ENCODE peak calls at places on chromosomes 4 and X, in four cellular contexts. T is uterus, V is A549, O is pancreas. S is an unnamed sample.

GRCh38 chr4:173529505-173530325 is at the start of gene HAND2:
- DNase-seq in O (no peak), T (peak), V (peak), S (no peak)

GRCh38 chrX:19805054-19805690 is 82.2 kb downstream of the SH3KBP1 start:
- DNase-seq in V (no peak), T (no peak), O (no peak), S (no peak)

GRCh38 chr4:84965558-84966381 is 720 bp downstream of the WDFY3 start:
- DNase-seq in O (peak), T (peak), V (peak), S (peak)

GRCh38 chr4:151806511-151806927 is 45.7 kb upstream of the GATB start:
- DNase-seq in T (no peak), V (no peak), O (no peak), S (no peak)

GRCh38 chr4:71476240-71476639 is 137.4 kb downstream of the SLC4A4 start:
- DNase-seq in V (no peak), T (no peak), O (no peak), S (no peak)

GRCh38 chrX:2829066-2829430 is 318 bp downstream of the GYG2 start:
- DNase-seq in V (no peak), O (peak), T (no peak), S (peak)

GRCh38 chr4:152778656-152779512 is 646 bp downstream of the TIGD4 start:
- DNase-seq in O (peak), V (peak), T (no peak), S (no peak)

GRCh38 chr4:71595576-71596108 is 188.2 kb downstream of the GC start:
- DNase-seq in O (no peak), V (no peak), T (no peak), S (no peak)

GRCh38 chr4:177256950-177257349 is 52.7 kb upstream of the NEIL3 start:
- DNase-seq in O (no peak), V (no peak), T (no peak), S (no peak)

GRCh38 chrX:133151320-133151719 is 54.4 kb upstream of the USP26 start:
- DNase-seq in T (no peak), O (no peak), V (no peak), S (peak)

GRCh38 chrX:42714981-42715688 is 62.8 kb downstream of the PPP1R2C start:
- DNase-seq in T (no peak), V (peak), O (peak), S (no peak)

GRCh38 chr4:98929341-98930267 is 671 bp upstream of the EIF4E start:
- DNase-seq in V (peak), T (peak), O (peak), S (peak)

GRCh38 chr4:187602339-187603092 is 393.1 kb upstream of the ZFP42 start:
- DNase-seq in V (no peak), O (no peak), T (no peak), S (no peak)

GRCh38 chr4:3368841-3369760 is 72.7 kb upstream of the HGFAC start:
- DNase-seq in T (peak), O (no peak), V (no peak), S (no peak)

GRCh38 chr4:29423836-29424721 is 1296.1 kb upstream of the PCDH7 start:
- DNase-seq in O (no peak), T (no peak), V (peak), S (no peak)

GRCh38 chrX:135432453-135432852 is 10.7 kb downstream of the SMIM10L2A start:
- DNase-seq in T (no peak), O (no peak), V (no peak), S (no peak)

GRCh38 chrX:40132751-40133150 is 35.0 kb upstream of the BCOR start:
- DNase-seq in T (peak), O (no peak), V (peak), S (no peak)

GRCh38 chr4:38119663-38120374 is 159.6 kb downstream of the PTTG2 start:
- DNase-seq in O (no peak), V (no peak), T (no peak), S (peak)

GRCh38 chr4:126241631-126242030 is 926.9 kb downstream of the FAT4 start:
- DNase-seq in V (no peak), O (no peak), T (no peak), S (no peak)

GRCh38 chr4:154073107-154073817 is 284.4 kb upstream of the SFRP2 start:
- DNase-seq in T (no peak), O (no peak), V (no peak), S (no peak)

GRCh38 chrX:123846598-123847038 is 13.2 kb upstream of the XIAP start:
- DNase-seq in T (no peak), O (no peak), V (no peak), S (no peak)

GRCh38 chr4:25884040-25884788 is 21.4 kb upstream of the SEL1L3 start:
- DNase-seq in O (no peak), V (no peak), T (no peak), S (no peak)

GRCh38 chr4:95510877-95511276 is 37.9 kb downstream of the UNC5C start:
- DNase-seq in V (no peak), T (no peak), O (no peak), S (no peak)

GRCh38 chr4:80071643-80072606 is 1.1 kb downstream of the ANTXR2 start:
- DNase-seq in V (no peak), T (peak), O (peak), S (no peak)

GRCh38 chrX:10023821-10024220 is 56.7 kb downstream of the CLDN34 start:
- DNase-seq in V (no peak), O (no peak), T (no peak), S (no peak)

GRCh38 chr4:70637239-70637920 is 8.8 kb downstream of the ENAM start:
- DNase-seq in V (no peak), O (no peak), T (no peak), S (no peak)

GRCh38 chr4:55979562-55979961 is 30.8 kb downstream of the CEP135 start:
- DNase-seq in O (no peak), T (no peak), V (no peak), S (no peak)

GRCh38 chr4:83022724-83023427 is 12.1 kb upstream of the COPS4 start:
- DNase-seq in T (no peak), O (no peak), V (no peak), S (no peak)

GRCh38 chrX:104195013-104195412 is 28.8 kb downstream of the FAM199X start:
- DNase-seq in O (no peak), T (no peak), V (no peak), S (no peak)

GRCh38 chrX:104195489-104196084 is 29.3 kb downstream of the FAM199X start:
- DNase-seq in O (no peak), T (no peak), V (peak), S (peak)

GRCh38 chrX:104189862-104190261 is 23.6 kb downstream of the FAM199X start:
- DNase-seq in O (no peak), V (no peak), T (no peak), S (no peak)

GRCh38 chrX:104187931-104188330 is 21.7 kb downstream of the FAM199X start:
- DNase-seq in V (no peak), T (no peak), O (no peak), S (no peak)

DNA sequence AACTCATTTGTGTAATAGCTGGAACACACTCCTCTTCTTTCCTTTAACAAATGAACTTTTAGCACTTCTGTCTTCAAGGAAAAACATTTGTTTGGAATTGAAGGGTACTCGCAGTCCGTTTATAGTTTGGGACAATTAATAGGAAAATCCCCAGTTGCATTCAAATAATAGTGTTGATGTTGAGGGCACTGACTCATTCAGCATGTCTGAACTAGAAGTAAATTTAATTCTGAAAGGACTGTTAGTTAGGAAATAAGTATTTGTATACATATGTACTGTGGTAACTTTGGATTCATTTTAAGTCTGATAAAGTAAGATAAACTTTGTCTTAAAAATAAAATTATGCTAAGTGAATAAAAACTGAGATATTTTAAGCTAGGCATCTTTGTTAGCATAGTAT is 27.2 kb downstream of the FAM199X start:
- DNase-seq in T (no peak), V (no peak), O (no peak), S (no peak)
- TF ChIP-seq CTCF in T (no peak), V (no peak), O (no peak), S (no peak)

GRCh38 chr4:145178740-145179139 is 1.6 kb downstream of the OTUD4 start:
- DNase-seq in T (no peak), O (no peak), V (no peak), S (no peak)
- H3K4me3 ChIP-seq in T (peak), O (peak), V (peak), S (peak)

DNA sequence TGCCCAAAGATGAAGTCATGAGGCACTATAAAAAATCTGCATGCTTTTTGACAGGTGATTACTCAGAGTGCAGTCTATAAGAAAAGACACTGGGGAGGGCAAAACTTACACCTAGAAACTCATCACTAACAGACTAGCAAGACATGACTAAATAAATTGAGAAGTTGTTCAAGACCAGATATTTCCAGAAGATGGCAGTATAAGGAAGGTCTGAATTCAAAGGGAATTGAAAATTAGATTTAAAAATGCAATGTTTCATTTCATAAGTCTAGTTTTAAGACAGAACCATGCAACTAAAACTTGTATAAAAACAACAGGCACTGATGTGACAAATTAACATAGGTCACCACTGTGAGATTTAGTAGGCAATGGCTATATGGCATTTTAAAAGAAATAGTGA is 232.5 kb upstream of the POF1B start:
- DNase-seq in T (no peak), O (no peak), V (peak), S (no peak)
- TF ChIP-seq CTCF in T (peak), O (no peak), V (peak), S (no peak)

DNA sequence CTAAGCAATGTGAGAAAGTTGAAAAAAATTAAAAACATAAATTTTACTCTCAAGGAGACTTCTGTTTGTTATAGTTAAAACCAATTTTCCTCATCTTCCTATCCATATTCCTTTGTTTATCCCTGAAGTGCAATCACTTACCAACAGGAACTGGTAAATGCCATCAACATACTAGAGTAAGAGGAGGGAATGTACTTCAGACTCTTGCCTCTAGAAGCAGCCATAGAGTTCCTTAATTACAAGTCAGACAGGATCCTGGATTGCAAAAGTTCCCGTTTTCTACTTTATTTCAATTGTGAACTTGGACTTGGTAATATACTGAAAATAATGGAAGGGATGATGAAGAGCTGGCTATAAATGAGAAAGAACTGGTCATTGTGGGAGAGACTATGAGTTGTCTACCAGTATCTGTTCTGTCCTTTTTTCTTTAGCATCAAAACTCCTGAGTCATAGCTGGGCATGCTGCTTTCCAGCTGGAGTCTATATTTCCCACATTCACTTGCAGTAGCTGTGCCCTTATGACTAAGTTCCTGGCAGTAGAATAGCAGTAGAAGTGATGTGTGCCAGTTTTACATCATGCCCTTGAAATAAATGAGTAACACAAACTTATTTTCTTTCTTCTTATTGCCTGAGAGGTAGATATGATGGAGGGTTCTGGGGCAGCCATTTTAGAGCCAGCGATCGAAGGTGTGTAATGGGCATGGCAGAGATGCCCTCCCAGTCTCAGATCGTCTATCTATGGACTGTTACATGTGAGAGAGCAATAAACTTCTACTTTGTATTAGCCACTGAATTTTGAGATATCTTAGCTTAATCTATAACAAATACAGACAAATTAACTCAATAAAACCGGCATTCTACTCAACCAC is 26.8 kb upstream of the SPARCL1 start:
- DNase-seq in V (peak), O (no peak), T (no peak), S (no peak)
- H3K4me3 ChIP-seq in V (no peak), O (no peak), T (no peak), S (no peak)

GRCh38 chrX:20988804-20989203 is 385.4 kb upstream of the CNKSR2 start:
- DNase-seq in T (no peak), V (no peak), O (no peak), S (no peak)
- TF ChIP-seq CTCF in T (no peak), V (no peak), O (no peak), S (no peak)

GRCh38 chr4:40185830-40186664 is 10.8 kb upstream of the RHOH start:
- DNase-seq in T (no peak), O (no peak), V (no peak), S (no peak)
- H3K4me3 ChIP-seq in T (no peak), O (no peak), V (no peak), S (no peak)

S was measured in Caco-2.